ENCODE peak calls at places on chromosomes 1 and 21, in seven cellular contexts. A is AG04450, N is body of pancreas, I is AG09309, Y is hepatocyte, L is astrocyte of the cerebellum, T is psoas muscle. B is an unnamed sample.

GRCh38 chr21:30268608-30269197 is 14.0 kb downstream of the KRTAP24-1 start:
- DNase-seq in L (no peak), N (no peak), I (no peak), T (no peak), A (no peak), Y (peak; percentile 23), B (peak; percentile 26)

GRCh38 chr21:26077523-26077922 is 93.0 kb downstream of the APP start:
- DNase-seq in L (no peak), I (no peak), T (no peak), A (no peak), N (no peak), Y (peak; percentile 21), B (no peak)

GRCh38 chr21:22278366-22278765 is 1280.2 kb downstream of the NCAM2 start:
- DNase-seq in N (no peak), T (no peak), L (no peak), A (no peak), I (no peak), Y (no peak), B (no peak)

GRCh38 chr1:41870076-41870562 is 48.6 kb downstream of the HIVEP3 start:
- DNase-seq in N (no peak), T (no peak), L (no peak), A (no peak), I (no peak), Y (no peak), B (peak; percentile 41)

GRCh38 chr1:7207875-7208646 is 422.8 kb downstream of the CAMTA1 start:
- DNase-seq in A (no peak), T (no peak), L (peak; percentile 15), I (peak; percentile 41), N (peak; percentile 55), Y (peak; percentile 71), B (peak; percentile 56)

GRCh38 chr1:53681647-53682368 is 57.2 kb downstream of the GLIS1 start:
- DNase-seq in L (no peak), Y (peak; percentile 87), N (peak; percentile 43), A (no peak), I (no peak), T (peak; percentile 62), B (peak; percentile 30)

GRCh38 chr1:27137022-27137542 is 17.8 kb downstream of the SLC9A1 start:
- DNase-seq in A (no peak), L (no peak), T (peak; percentile 78), I (no peak), Y (no peak), N (peak; percentile 62), B (peak; percentile 82)

GRCh38 chr1:42765271-42765670 is 1.6 kb downstream of the P3H1 start:
- DNase-seq in Y (no peak), L (no peak), N (no peak), I (no peak), A (no peak), T (no peak), B (no peak)

GRCh38 chr1:87042127-87042811 is 127.8 kb downstream of the HS2ST1 start:
- DNase-seq in I (no peak), L (no peak), N (no peak), T (no peak), A (no peak), Y (no peak), B (no peak)

GRCh38 chr1:226625326-226625725 is 76.8 kb downstream of the STUM start:
- DNase-seq in L (no peak), T (peak; percentile 21), N (no peak), Y (no peak), A (no peak), I (no peak), B (no peak)

GRCh38 chr1:153533689-153534201 is 2.0 kb downstream of the S100A6 start:
- DNase-seq in T (peak; percentile 74), L (peak; percentile 47), I (peak; percentile 77), N (no peak), Y (peak; percentile 72), A (peak; percentile 51), B (no peak)

GRCh38 chr1:206754011-206754410 is 16.6 kb upstream of the IL19 start:
- DNase-seq in L (no peak), I (no peak), N (no peak), T (no peak), A (no peak), Y (no peak), B (no peak)

GRCh38 chr1:80171101-80171500 is 1164.6 kb upstream of the ADGRL4 start:
- DNase-seq in N (no peak), T (no peak), I (no peak), L (peak; percentile 16), Y (peak; percentile 23), A (no peak), B (no peak)

GRCh38 chr1:94947453-94947852 is 20.5 kb upstream of the CNN3 start:
- DNase-seq in T (no peak), A (no peak), N (no peak), Y (peak; percentile 33), L (peak; percentile 55), I (peak; percentile 83), B (no peak)

GRCh38 chr21:41258617-41259016 is 58.0 kb upstream of the FAM3B start:
- DNase-seq in T (no peak), N (no peak), A (peak; percentile 42), I (no peak), L (no peak), Y (no peak), B (no peak)

GRCh38 chr1:116359871-116360270 is 13.2 kb upstream of the ATP1A1 start:
- DNase-seq in L (no peak), Y (no peak), I (no peak), N (no peak), T (no peak), A (no peak), B (no peak)

GRCh38 chr1:229661022-229661877 is 35.2 kb downstream of the URB2 start:
- DNase-seq in T (peak; percentile 86), Y (peak; percentile 89), N (peak; percentile 88), A (peak; percentile 30), L (peak; percentile 47), I (peak; percentile 21), B (peak; percentile 72)

GRCh38 chr1:9732123-9732971 is 80.8 kb downstream of the PIK3CD start:
- DNase-seq in A (no peak), L (no peak), I (no peak), Y (no peak), N (no peak), T (peak; percentile 22), B (peak; percentile 49)

GRCh38 chr1:100606438-100606837 is 68.5 kb downstream of the GPR88 start:
- DNase-seq in A (no peak), N (peak; percentile 51), Y (peak; percentile 62), L (no peak), T (no peak), I (peak; percentile 57), B (peak; percentile 18)

GRCh38 chr1:74323937-74324473 is 88.8 kb downstream of the TNNI3K start:
- DNase-seq in I (no peak), Y (no peak), A (no peak), L (no peak), T (no peak), N (no peak), B (no peak)

GRCh38 chr1:151728151-151728711 is 6.9 kb downstream of the RIIAD1 start:
- DNase-seq in N (no peak), Y (no peak), L (peak; percentile 50), T (no peak), A (peak; percentile 16), I (peak; percentile 17), B (no peak)

GRCh38 chr1:18217398-18218043 is 109.9 kb downstream of the IGSF21 start:
- DNase-seq in Y (peak; percentile 37), T (no peak), I (no peak), N (peak; percentile 8), L (no peak), A (no peak), B (peak; percentile 68)
- TF ChIP-seq CTCF in Y (peak; percentile 46), T (no peak), I (peak; percentile 28), N (peak; percentile 14), L (peak; percentile 17), A (peak; percentile 30), B (peak; percentile 68)

GRCh38 chr1:38938722-38939260 is 2.8 kb downstream of the RHBDL2 start:
- DNase-seq in I (no peak), N (no peak), T (no peak), A (no peak), Y (no peak), L (no peak), B (no peak)

GRCh38 chr1:38942664-38943428 is 1.2 kb upstream of the RHBDL2 start:
- DNase-seq in N (no peak), Y (no peak), A (no peak), T (no peak), I (no peak), L (no peak), B (no peak)

GRCh38 chr1:38941093-38941492 is 537 bp downstream of the RHBDL2 start:
- DNase-seq in N (no peak), L (no peak), T (no peak), A (no peak), I (no peak), Y (no peak), B (no peak)

GRCh38 chr1:38940339-38941047 is 1.1 kb downstream of the RHBDL2 start:
- DNase-seq in T (no peak), I (no peak), N (no peak), A (no peak), L (no peak), Y (no peak), B (no peak)

GRCh38 chr1:38941527-38942019 is at the start of gene RHBDL2:
- DNase-seq in A (no peak), L (no peak), T (peak; percentile 72), Y (no peak), I (no peak), N (peak; percentile 50), B (no peak)
- H3K4me3 ChIP-seq in A (peak within 1 kb of the TSS; percentile 49), L (peak within 1 kb of the TSS; percentile 41), T (peak within 1 kb of the TSS; percentile 51), Y (no peak within 1 kb of the TSS), I (peak within 1 kb of the TSS; percentile 56), N (no peak within 1 kb of the TSS), B (no peak within 1 kb of the TSS)

GRCh38 chr1:13992489-13993285 is 292.7 kb downstream of the PRDM2 start:
- DNase-seq in A (no peak), L (no peak), T (no peak), I (no peak), N (no peak), Y (no peak), B (no peak)
- TF ChIP-seq CTCF in A (no peak), L (no peak), T (no peak), I (no peak), N (no peak), Y (no peak), B (no peak)

DNA sequence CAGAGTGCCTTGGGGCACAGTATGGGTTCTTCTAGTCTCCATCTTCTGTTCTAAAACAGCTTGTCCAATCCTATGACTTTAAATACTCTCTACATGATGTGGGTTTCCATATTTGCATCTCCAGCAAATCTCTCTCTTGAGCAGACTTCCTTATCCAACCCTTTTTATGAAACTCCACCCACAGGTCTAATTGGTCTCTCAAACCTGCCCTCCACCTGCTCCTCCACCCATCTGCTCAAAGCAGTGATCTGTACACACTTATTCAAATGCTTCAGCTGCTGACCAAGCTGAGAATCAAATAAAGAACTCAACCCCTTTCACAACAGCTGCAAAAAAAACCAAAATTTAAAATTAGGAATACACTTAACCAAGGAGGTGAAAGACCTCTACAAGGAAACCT is 11.5 kb downstream of the MCOLN2 start:
- DNase-seq in Y (no peak), N (no peak), I (no peak), T (no peak), L (no peak), A (no peak), B (peak; percentile 50)
- H3K4me3 ChIP-seq in Y (no peak overlapping the region), N (no peak overlapping the region), I (no peak overlapping the region), T (no peak overlapping the region), L (no peak overlapping the region), A (no peak overlapping the region), B (no peak overlapping the region)